ENCODE peak calls at places on chromosomes 11 and 22, in five cellular contexts. C is endodermal cell; H is brain microvascular endothelial cell; R is CD8-positive, alpha-beta T cell; N is AG04450. K is an unnamed sample.

GRCh38 chr11:78752528-78752927 is 177.9 kb upstream of the NARS2 start:
- DNase-seq in C (no peak), H (no peak), R (no peak), N (no peak), K (no peak)

GRCh38 chr11:34667810-34668582 is 47.1 kb downstream of the EHF start:
- DNase-seq in C (no peak), H (no peak), R (no peak), N (no peak), K (no peak)

GRCh38 chr11:17387811-17388210 is 648 bp downstream of the KCNJ11 start:
- DNase-seq in C (no peak), H (no peak), R (no peak), N (no peak), K (no peak)

GRCh38 chr11:125345706-125346561 is 150.1 kb downstream of the FEZ1 start:
- DNase-seq in C (peak), H (peak), R (peak), N (peak), K (peak)

GRCh38 chr11:28058333-28058732 is 49.6 kb downstream of the KIF18A start:
- DNase-seq in C (no peak), H (no peak), R (no peak), N (peak), K (no peak)

GRCh38 chr22:44391026-44391425 is 78.3 kb upstream of the SHISAL1 start:
- DNase-seq in C (peak), H (no peak), R (no peak), N (no peak), K (no peak)

GRCh38 chr22:44738347-44738715 is 14.0 kb upstream of the ARHGAP8 start:
- DNase-seq in C (peak), H (no peak), R (no peak), N (no peak), K (no peak)

GRCh38 chr22:47406896-47407295 is 644.4 kb downstream of the TBC1D22A start:
- DNase-seq in C (no peak), H (no peak), R (no peak), N (no peak), K (no peak)

GRCh38 chr11:124799384-124800225 is 601 bp downstream of the MSANTD2 start:
- DNase-seq in C (peak), H (no peak), R (peak), N (no peak), K (peak)

GRCh38 chr22:28883917-28884753 is 763 bp downstream of the ZNRF3 start:
- DNase-seq in C (peak), H (peak), R (peak), N (no peak), K (peak)
- TF ChIP-seq CTCF in C (peak), H (no peak), R (no peak), N (no peak), K (no peak)

DNA sequence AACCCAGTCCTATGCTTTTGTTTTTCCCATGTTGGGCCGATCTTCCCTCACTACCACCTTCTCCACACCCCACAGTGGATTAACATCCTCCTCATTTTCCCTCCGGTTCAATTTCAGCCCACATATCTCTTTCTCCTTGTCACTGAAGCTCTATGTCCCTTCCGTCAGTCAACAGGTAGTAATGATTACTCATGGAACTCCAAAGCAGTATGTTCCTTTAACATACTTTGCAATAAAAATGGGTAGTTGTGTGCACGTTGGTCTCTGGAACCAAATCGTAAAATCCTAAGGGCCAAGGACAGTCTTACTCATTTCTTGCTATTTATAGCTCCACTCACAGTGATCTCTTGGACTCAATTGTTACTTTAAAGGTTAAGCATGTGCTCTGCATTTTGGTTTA is 20.2 kb downstream of the AMOTL1 start:
- DNase-seq in C (no peak), H (no peak), R (no peak), N (no peak), K (peak)
- H3K4me3 ChIP-seq in C (no peak), H (no peak), R (no peak), N (no peak), K (no peak)

GRCh38 chr22:38212442-38212841 is 10.6 kb downstream of the MAFF start:
- DNase-seq in C (peak), H (no peak), R (no peak), N (no peak), K (peak)

GRCh38 chr22:38213319-38214247 is 11.8 kb downstream of the MAFF start:
- DNase-seq in C (no peak), H (no peak), R (no peak), N (no peak), K (peak)

GRCh38 chr22:38215156-38216038 is 13.6 kb downstream of the MAFF start:
- DNase-seq in C (no peak), H (no peak), R (no peak), N (no peak), K (no peak)

GRCh38 chr22:38211556-38211955 is 9.8 kb downstream of the MAFF start:
- DNase-seq in C (peak), H (no peak), R (no peak), N (no peak), K (no peak)

GRCh38 chr22:38214248-38215056 is 12.7 kb downstream of the MAFF start:
- DNase-seq in C (peak), H (no peak), R (peak), N (no peak), K (peak)
- TF ChIP-seq CTCF in C (peak), H (peak), R (no peak), N (no peak), K (no peak)

GRCh38 chr22:27776410-27776958 is 25.1 kb downstream of the MN1 start:
- DNase-seq in C (no peak), H (no peak), R (no peak), N (no peak), K (no peak)
- H3K4me3 ChIP-seq in C (no peak), H (no peak), R (no peak), N (no peak), K (no peak)

DNA sequence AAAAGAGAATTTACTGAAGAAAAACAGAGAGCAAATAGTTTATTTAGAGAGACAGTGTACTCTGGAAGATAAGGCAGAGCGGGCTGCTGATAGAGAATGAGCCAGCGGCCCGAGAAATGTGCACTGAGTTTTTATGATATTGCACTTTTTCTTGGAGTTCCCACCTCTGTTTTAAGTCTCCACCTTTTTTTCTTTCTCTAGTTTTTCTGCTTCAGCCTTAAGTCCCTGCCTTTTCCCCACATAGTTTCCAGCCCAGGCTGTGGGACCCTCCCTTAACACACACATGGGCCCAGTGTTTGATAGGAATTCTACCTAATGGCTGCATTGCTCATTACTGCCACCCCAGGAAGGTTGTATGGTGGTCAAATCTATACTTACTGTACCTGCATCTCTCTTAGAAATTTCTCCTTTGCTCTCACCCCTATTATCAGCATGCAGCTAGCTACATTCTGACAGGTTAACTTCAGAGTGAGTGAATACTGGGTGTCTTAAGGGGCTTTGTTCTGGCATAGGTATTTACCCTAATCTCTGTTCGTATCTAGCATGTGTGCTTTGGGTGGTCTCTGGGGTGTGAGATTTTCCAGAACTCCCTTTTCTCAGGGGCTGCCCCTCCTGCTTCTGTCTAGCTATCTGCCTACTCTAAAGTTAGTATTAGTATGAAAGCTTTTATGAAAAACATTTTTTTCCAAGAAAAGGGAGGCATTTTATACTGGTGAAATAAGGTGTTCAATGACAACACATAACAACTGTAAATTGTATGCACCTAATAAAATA is 127.3 kb upstream of the TOP3B start:
- DNase-seq in C (peak), H (no peak), R (no peak), N (no peak), K (no peak)
- TF ChIP-seq CTCF in C (peak), H (peak), R (no peak), N (peak), K (no peak)

GRCh38 chr11:113643701-113644100 is 62.4 kb downstream of the TMPRSS5 start:
- DNase-seq in C (no peak), H (no peak), R (no peak), N (no peak), K (no peak)
- H3K4me3 ChIP-seq in C (no peak), H (no peak), R (no peak), N (no peak), K (no peak)

GRCh38 chr11:763549-764321 is 13.6 kb downstream of the GATD1 start:
- DNase-seq in C (no peak), H (no peak), R (no peak), N (no peak), K (no peak)

GRCh38 chr11:761526-762108 is 14.4 kb downstream of the TALDO1 start:
- DNase-seq in C (no peak), H (no peak), R (no peak), N (no peak), K (no peak)

GRCh38 chr11:763073-763463 is 14.2 kb downstream of the GATD1 start:
- DNase-seq in C (peak), H (no peak), R (no peak), N (no peak), K (no peak)

GRCh38 chr11:764322-765024 is 12.8 kb downstream of the GATD1 start:
- DNase-seq in C (no peak), H (no peak), R (no peak), N (no peak), K (peak)

DNA sequence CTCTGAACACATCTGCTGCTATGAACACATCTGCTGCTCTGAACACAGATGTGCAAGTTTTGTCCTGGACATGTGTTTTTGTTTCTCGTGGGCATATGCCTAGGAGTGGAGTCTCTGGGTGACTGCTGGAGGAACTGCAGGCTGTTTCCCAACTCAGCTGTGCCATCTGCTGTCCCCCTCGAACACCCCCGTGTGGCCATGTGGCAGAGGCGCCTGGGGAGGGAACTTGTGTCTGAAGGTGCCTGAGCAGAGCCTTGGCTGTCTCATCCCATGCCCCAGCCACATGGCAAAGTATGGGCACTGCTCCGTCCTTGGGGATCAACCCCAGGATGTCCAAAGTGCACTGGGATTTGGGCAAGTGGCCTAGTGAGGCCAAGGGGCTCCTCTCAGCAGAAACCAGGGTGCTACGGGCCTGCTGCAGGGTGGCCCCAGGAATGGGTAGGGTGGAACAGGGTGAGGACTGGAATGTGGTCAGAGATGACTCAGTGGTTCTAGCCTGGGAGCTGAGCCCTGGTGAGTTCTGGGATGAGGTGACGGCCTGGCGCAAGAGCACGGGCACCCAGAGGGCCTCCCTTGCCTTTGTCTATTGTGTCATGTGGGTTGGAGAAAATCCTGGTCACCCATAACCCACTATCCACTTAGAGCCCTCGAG is 14.7 kb downstream of the GATD1 start:
- DNase-seq in C (peak), H (peak), R (no peak), N (no peak), K (peak)
- TF ChIP-seq CTCF in C (peak), H (peak), R (no peak), N (no peak), K (peak)

GRCh38 chr11:7906481-7906880 is 24.6 kb downstream of the OR10A6 start:
- DNase-seq in C (peak), H (no peak), R (no peak), N (no peak), K (peak)
- H3K4me3 ChIP-seq in C (peak), H (no peak), R (no peak), N (no peak), K (no peak)

GRCh38 chr11:113984781-113985180 is 9.9 kb downstream of the HTR3A start:
- DNase-seq in C (no peak), H (no peak), R (no peak), N (no peak), K (no peak)
- TF ChIP-seq CTCF in C (no peak), H (no peak), R (no peak), N (no peak), K (no peak)

GRCh38 chr11:2796508-2797180 is 88.9 kb downstream of the CDKN1C start:
- DNase-seq in C (peak), H (no peak), R (no peak), N (no peak), K (no peak)
- H3K4me3 ChIP-seq in C (no peak), H (no peak), R (no peak), N (no peak), K (no peak)